ENCODE peak calls at places on chromosomes 7 and 10, in ten cellular contexts. W is NCI-H345; G is progenitor cell of endocrine pancreas; L is activated CD4-positive, alpha-beta T cell treated with anti-CD3 and anti-CD28 coated beads, Interleukin-2, amount 10 ng/mL, durations not matched to agents 7 days and 5 days; C is astrocyte; D is foreskin fibroblast; J is ELF-1; E is H7; U is adipocyte; S is colonic mucosa. A is an unnamed sample.

GRCh38 chr10:11225935-11226334 is 208.3 kb downstream of the CELF2 start:
- DNase-seq in E (no peak), D (no peak), L (peak), G (no peak), S (peak), C (no peak), W (no peak), U (no peak), J (no peak), A (no peak)

GRCh38 chr7:41110186-41110585 is 592.7 kb downstream of the INHBA start:
- DNase-seq in W (no peak), J (no peak), U (no peak), S (no peak), E (no peak), L (no peak), G (no peak), C (peak), D (no peak), A (no peak)

GRCh38 chr10:110540038-110540437 is 27.5 kb upstream of the SMC3 start:
- DNase-seq in S (no peak), D (no peak), E (no peak), L (no peak), C (no peak), W (no peak), U (no peak), G (no peak), J (no peak), A (no peak)

GRCh38 chr10:15325243-15326002 is 45.7 kb downstream of the FAM171A1 start:
- DNase-seq in W (no peak), J (no peak), L (no peak), S (no peak), C (peak), D (peak), E (no peak), G (no peak), U (no peak), A (no peak)

GRCh38 chr7:123755345-123755744 is 6.5 kb upstream of the WASL start:
- DNase-seq in D (no peak), U (no peak), G (no peak), C (no peak), E (no peak), L (no peak), S (no peak), J (no peak), W (no peak), A (no peak)

GRCh38 chr7:9083837-9084236 is 650.4 kb downstream of the NXPH1 start:
- DNase-seq in C (no peak), L (no peak), J (no peak), W (no peak), G (no peak), D (no peak), S (no peak), E (peak), U (no peak), A (no peak)

GRCh38 chr7:140326116-140326928 is 72.0 kb downstream of the SLC37A3 start:
- DNase-seq in D (peak), S (peak), L (peak), U (peak), J (peak), E (peak), G (peak), C (peak), W (peak), A (no peak)

GRCh38 chr10:87729940-87730339 is 70.3 kb downstream of the PAPSS2 start:
- DNase-seq in E (no peak), S (no peak), J (no peak), U (no peak), G (no peak), W (no peak), L (no peak), C (no peak), D (no peak), A (no peak)

GRCh38 chr10:26780793-26781601 is 79.8 kb downstream of the ABI1 start:
- DNase-seq in C (peak), G (no peak), J (peak), E (no peak), D (peak), U (peak), W (no peak), L (no peak), S (no peak), A (peak)

GRCh38 chr10:124266468-124267230 is 152.1 kb downstream of the OAT start:
- DNase-seq in D (no peak), L (no peak), W (no peak), G (no peak), C (peak), S (no peak), U (peak), J (no peak), E (no peak), A (no peak)

GRCh38 chr7:69710773-69711445 is 112.6 kb downstream of the AUTS2 start:
- DNase-seq in L (no peak), G (no peak), C (no peak), J (no peak), W (no peak), D (no peak), U (no peak), S (no peak), E (no peak), A (no peak)

GRCh38 chr10:28801247-28801646 is 123.9 kb downstream of the BAMBI start:
- DNase-seq in L (no peak), S (no peak), W (no peak), D (no peak), J (no peak), C (no peak), E (no peak), U (no peak), G (no peak), A (no peak)

GRCh38 chr10:94219829-94220228 is 142.9 kb downstream of the NOC3L start:
- DNase-seq in J (no peak), C (peak), G (no peak), L (no peak), E (no peak), U (peak), W (no peak), D (peak), S (no peak), A (no peak)

GRCh38 chr7:114885836-114886235 is 36.1 kb upstream of the MDFIC start:
- DNase-seq in U (no peak), C (peak), E (no peak), S (no peak), L (no peak), G (no peak), W (no peak), J (no peak), D (no peak), A (no peak)

GRCh38 chr10:68118657-68119056 is 9.4 kb downstream of the MYPN start:
- DNase-seq in D (no peak), L (no peak), W (no peak), C (no peak), S (no peak), J (no peak), U (no peak), E (no peak), G (no peak), A (no peak)

GRCh38 chr10:60238408-60239100 is 151.1 kb downstream of the ANK3 start:
- DNase-seq in C (peak), D (peak), L (peak), J (peak), S (no peak), U (peak), W (peak), G (no peak), E (peak), A (no peak)

GRCh38 chr10:128625926-128626325 is 499.7 kb upstream of the MKI67 start:
- DNase-seq in J (no peak), L (no peak), E (no peak), W (no peak), S (no peak), C (no peak), G (no peak), D (no peak), U (no peak), A (no peak)

GRCh38 chr10:5776150-5776880 is 36.9 kb downstream of the GDI2 start:
- DNase-seq in S (no peak), D (no peak), U (peak), G (no peak), L (no peak), C (peak), E (peak), J (peak), W (no peak), A (no peak)

GRCh38 chr7:121938429-121938996 is 65.6 kb downstream of the PTPRZ1 start:
- DNase-seq in W (no peak), S (no peak), D (no peak), L (no peak), J (peak), E (peak), C (no peak), G (no peak), U (no peak), A (peak)

GRCh38 chr7:22819476-22819875 is 3.2 kb downstream of the TOMM7 start:
- DNase-seq in D (no peak), S (no peak), G (no peak), J (no peak), U (no peak), W (no peak), C (no peak), L (no peak), E (no peak), A (no peak)

GRCh38 chr7:27184342-27185012 is 555 bp downstream of the HOXA11 start:
- DNase-seq in E (peak), S (no peak), C (no peak), J (peak), D (no peak), W (no peak), L (no peak), U (peak), G (no peak), A (peak)

GRCh38 chr10:106355450-106355849 is 809.1 kb downstream of the SORCS1 start:
- DNase-seq in S (no peak), W (no peak), U (peak), G (no peak), E (peak), C (no peak), L (no peak), D (no peak), J (peak), A (no peak)

GRCh38 chr7:69800495-69800894 is 202.2 kb downstream of the AUTS2 start:
- DNase-seq in W (no peak), G (no peak), L (no peak), E (no peak), U (no peak), C (peak), S (no peak), D (no peak), J (peak), A (no peak)

GRCh38 chr7:112157072-112157471 is 49.1 kb downstream of the DOCK4 start:
- DNase-seq in L (no peak), U (peak), C (peak), D (no peak), E (no peak), W (no peak), G (no peak), J (no peak), S (no peak), A (no peak)

GRCh38 chr10:79079490-79080355 is 11.0 kb downstream of the ZMIZ1 start:
- DNase-seq in D (peak), W (no peak), U (peak), J (peak), C (peak), S (peak), G (no peak), L (no peak), E (no peak), A (no peak)

GRCh38 chr10:102152545-102152890 is 329 bp downstream of the NOLC1 start:
- DNase-seq in L (peak), W (no peak), U (peak), S (no peak), C (no peak), D (no peak), G (no peak), E (no peak), J (no peak), A (no peak)

GRCh38 chr10:118810796-118811195 is 56.0 kb upstream of the CACUL1 start:
- DNase-seq in W (no peak), D (no peak), U (no peak), L (no peak), G (no peak), S (no peak), E (no peak), C (no peak), J (no peak), A (no peak)

GRCh38 chr10:71804067-71804466 is 30.7 kb upstream of the VSIR start:
- DNase-seq in E (no peak), U (no peak), J (no peak), L (no peak), G (no peak), W (no peak), S (no peak), D (no peak), C (no peak), A (no peak)

A was measured in H1.